ENCODE peak calls at places on chromosomes 13 and 19, in five cellular contexts. K is SK-N-SH, Z is GM12878, V is K562, F is A549. J is an unnamed sample.

GRCh38 chr19:56120371-56121179 is 520 bp downstream of the ZNF787 start:
- DNase-seq in F (peak), K (peak), V (peak), Z (no peak), J (peak)

GRCh38 chr19:34253711-34254551 is 423 bp upstream of the GARRE1 start:
- DNase-seq in Z (no peak), V (peak), K (no peak), F (no peak), J (peak)

GRCh38 chr13:85314686-85315085 is 484.5 kb downstream of the SLITRK6 start:
- DNase-seq in V (no peak), Z (no peak), F (no peak), K (no peak), J (no peak)

GRCh38 chr19:32097620-32098019 is 247.8 kb upstream of the ZNF507 start:
- DNase-seq in F (no peak), Z (no peak), V (no peak), K (no peak), J (no peak)

GRCh38 chr19:38892841-38893240 is 6.6 kb downstream of the SIRT2 start:
- DNase-seq in F (no peak), Z (no peak), K (no peak), V (peak), J (no peak)

GRCh38 chr13:70541451-70541850 is 433.2 kb upstream of the KLHL1 start:
- DNase-seq in F (no peak), V (no peak), Z (no peak), K (no peak), J (no peak)

GRCh38 chr13:54687173-54687572 is 1658.6 kb downstream of the OLFM4 start:
- DNase-seq in F (no peak), K (no peak), Z (no peak), V (no peak), J (no peak)

GRCh38 chr19:28466107-28467045 is 746.6 kb downstream of the UQCRFS1 start:
- DNase-seq in K (peak), F (peak), Z (no peak), V (peak), J (peak)

GRCh38 chr13:76991432-76991795 is 467 bp upstream of the CLN5 start:
- DNase-seq in K (no peak), Z (peak), F (no peak), V (peak), J (peak)

GRCh38 chr13:49443689-49444516 is at the start of the genes CAB39L and SETDB2:
- DNase-seq in V (peak), K (peak), F (peak), Z (peak), J (peak)

DNA sequence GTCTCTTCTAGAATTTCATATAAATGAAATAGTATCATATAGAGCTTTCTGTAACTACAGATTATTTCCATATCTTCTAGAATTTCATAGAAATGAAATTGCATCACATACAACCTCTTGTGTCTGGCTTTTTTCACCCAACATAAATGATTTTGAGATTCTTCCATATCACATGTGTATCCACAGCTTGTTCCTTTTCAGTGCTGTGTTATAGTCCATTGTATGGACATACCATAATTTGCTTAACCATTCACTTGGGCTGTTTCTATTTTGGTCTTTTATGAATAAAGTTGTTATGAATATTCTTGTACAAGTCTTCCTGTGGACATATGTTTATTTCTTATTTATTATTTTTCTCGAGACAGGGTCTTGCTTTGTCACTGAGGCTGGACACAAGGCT is 11.7 kb downstream of the TPRX1 start:
- DNase-seq in V (no peak), F (no peak), K (no peak), Z (no peak), J (no peak)
- TF ChIP-seq MAX in V (no peak), F (no peak), K (no peak), Z (no peak), J (no peak)

GRCh38 chr13:41516760-41517159 is 59.4 kb downstream of the RGCC start:
- DNase-seq in Z (no peak), V (no peak), K (no peak), F (no peak), J (no peak)
- TF ChIP-seq MAX in Z (no peak), V (no peak), K (no peak), F (no peak), J (no peak)

GRCh38 chr13:42740753-42741152 is 40.6 kb upstream of the FAM216B start:
- DNase-seq in V (no peak), K (peak), F (no peak), Z (no peak), J (peak)
- TF ChIP-seq MAX in V (no peak), K (no peak), F (no peak), Z (no peak), J (peak)

GRCh38 chr13:101998129-101998528 is 403.7 kb downstream of the FGF14 start:
- DNase-seq in F (no peak), Z (no peak), V (no peak), K (no peak), J (no peak)

GRCh38 chr13:102000764-102001163 is 401.1 kb downstream of the FGF14 start:
- DNase-seq in V (no peak), K (no peak), Z (no peak), F (no peak), J (no peak)

GRCh38 chr13:102002271-102002670 is 399.6 kb downstream of the FGF14 start:
- DNase-seq in Z (no peak), K (no peak), F (no peak), V (no peak), J (no peak)

DNA sequence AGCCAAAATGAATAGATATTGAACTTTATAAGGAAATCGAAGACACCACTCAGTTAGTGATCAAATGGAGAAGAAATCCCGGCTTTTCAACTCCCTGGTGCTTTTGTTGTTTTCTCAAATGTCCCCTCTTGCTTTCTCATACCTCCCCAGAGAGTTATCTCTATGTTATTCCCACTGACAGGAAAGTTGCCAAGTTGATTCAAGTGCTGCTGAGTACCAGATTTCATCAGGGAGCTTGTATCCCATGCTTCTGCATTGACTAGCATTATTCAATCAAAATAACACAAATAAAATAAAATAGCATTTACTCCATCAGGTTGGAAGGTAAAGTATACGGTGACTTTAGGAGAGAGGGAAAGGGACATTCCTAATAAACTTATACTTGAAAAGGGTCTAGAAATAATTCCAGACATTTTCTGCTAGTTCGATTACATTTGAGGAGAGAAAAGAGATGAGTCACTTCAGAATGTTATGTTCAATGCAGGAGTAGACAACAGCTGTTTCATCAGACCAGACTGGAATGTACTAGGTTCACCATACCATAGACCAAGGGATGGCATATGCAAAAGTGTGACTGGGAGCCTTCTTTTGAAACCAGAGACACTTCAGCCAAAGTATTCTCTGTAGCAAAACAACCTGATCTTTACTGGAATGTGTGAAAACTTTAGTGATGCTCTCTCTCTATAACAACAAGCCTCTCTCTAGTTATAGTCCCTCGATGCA is 397.8 kb downstream of the FGF14 start:
- DNase-seq in Z (no peak), K (no peak), F (no peak), V (no peak), J (no peak)
- TF ChIP-seq MAX in Z (no peak), K (no peak), F (no peak), V (no peak), J (no peak)

GRCh38 chr13:86447479-86447878 is 648.3 kb upstream of the SLITRK6 start:
- DNase-seq in K (no peak), Z (no peak), V (no peak), F (no peak), J (no peak)

GRCh38 chr13:86445584-86446140 is 646.4 kb upstream of the SLITRK6 start:
- DNase-seq in Z (no peak), F (no peak), V (no peak), K (no peak), J (no peak)

DNA sequence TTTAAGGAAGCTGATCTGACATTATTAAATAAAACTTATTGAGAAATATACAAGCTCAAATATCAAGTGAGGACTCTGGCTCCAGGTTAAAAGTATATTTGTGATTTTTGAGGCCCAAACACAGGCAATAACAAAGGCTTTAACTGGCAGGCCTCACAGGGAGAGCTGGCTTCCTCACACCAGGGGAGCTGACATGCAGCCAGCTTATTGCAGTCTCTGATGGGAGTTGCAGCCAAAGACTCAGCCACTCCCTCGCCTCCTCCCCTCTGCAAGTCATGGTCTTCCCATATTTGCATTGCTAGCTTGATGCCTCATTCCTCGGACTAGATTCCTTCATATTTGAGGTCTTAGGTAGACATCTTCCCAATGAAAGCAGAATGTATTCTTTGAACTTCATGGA is 647.1 kb upstream of the SLITRK6 start:
- DNase-seq in Z (no peak), V (no peak), F (peak), K (no peak), J (no peak)
- TF ChIP-seq MAX in Z (no peak), V (no peak), F (no peak), K (no peak), J (no peak)

GRCh38 chr19:1041835-1042685 is 2.2 kb downstream of the ABCA7 start:
- DNase-seq in K (no peak), Z (no peak), V (peak), F (peak), J (no peak)

GRCh38 chr19:1040476-1041271 is 767 bp downstream of the ABCA7 start:
- DNase-seq in K (peak), V (peak), Z (peak), F (peak), J (peak)

GRCh38 chr19:1045247-1045603 is 5.3 kb downstream of the ABCA7 start:
- DNase-seq in K (peak), F (peak), V (peak), Z (no peak), J (peak)

GRCh38 chr19:1041272-1041834 is 1.4 kb downstream of the ABCA7 start:
- DNase-seq in Z (no peak), K (no peak), V (no peak), F (no peak), J (no peak)

DNA sequence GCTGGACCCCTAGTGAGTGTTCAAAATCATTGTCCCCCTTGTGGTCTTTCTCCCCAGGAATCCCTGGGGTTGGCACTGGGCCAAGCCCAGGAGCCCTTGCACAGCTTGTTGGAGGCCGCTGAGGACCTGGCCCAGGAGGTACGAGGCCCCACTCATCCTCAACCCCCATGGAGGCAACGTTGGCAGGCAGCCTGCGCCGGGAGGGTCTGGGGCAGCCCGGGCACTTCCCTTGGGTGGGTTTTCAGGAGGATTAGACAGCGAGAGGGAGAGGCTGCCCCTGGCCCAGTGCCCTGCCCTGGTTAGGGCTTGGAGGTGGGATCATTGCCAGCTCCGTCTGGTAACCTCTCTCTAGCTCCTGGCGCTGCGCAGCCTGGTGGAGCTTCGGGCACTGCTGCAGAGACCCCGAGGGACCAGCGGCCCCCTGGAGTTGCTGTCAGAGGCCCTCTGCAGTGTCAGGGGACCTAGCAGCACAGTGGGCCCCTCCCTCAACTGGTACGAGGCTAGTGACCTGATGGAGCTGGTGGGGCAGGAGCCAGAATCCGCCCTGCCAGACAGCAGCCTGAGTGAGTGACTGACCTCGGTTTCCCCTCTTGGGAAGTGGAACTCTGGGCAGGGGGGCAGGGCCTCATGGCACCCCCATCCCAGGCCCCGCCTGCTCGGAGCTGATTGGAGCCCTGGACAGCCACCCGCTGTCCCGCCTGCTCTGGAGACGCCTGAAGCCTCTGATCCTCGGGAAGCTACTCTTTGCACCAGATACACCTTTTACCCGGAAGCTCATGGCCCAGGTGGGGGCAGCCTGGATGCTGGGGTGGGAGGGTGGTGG is 3.0 kb downstream of the ABCA7 start:
- DNase-seq in Z (no peak), V (no peak), F (no peak), K (no peak), J (no peak)
- TF ChIP-seq MAX in Z (no peak), V (no peak), F (no peak), K (no peak), J (no peak)

GRCh38 chr19:2064395-2064787 is 13.3 kb upstream of the MKNK2 start:
- DNase-seq in V (no peak), Z (no peak), K (no peak), F (no peak), J (no peak)
- TF ChIP-seq MAX in V (no peak), Z (no peak), K (no peak), F (no peak), J (no peak)

GRCh38 chr13:34153428-34154180 is 335.7 kb downstream of the RFC3 start:
- DNase-seq in F (no peak), Z (no peak), V (no peak), K (no peak), J (no peak)

GRCh38 chr13:34155931-34156607 is 338.1 kb downstream of the RFC3 start:
- DNase-seq in F (no peak), K (no peak), V (no peak), Z (no peak), J (no peak)

GRCh38 chr13:34152996-34153395 is 335.0 kb downstream of the RFC3 start:
- DNase-seq in Z (no peak), F (no peak), V (no peak), K (no peak), J (no peak)

GRCh38 chr13:34159946-34160345 is 342.0 kb downstream of the RFC3 start:
- DNase-seq in Z (no peak), F (no peak), V (no peak), K (no peak), J (no peak)

GRCh38 chr13:34156841-34157365 is 339.0 kb downstream of the RFC3 start:
- DNase-seq in Z (peak), V (no peak), F (peak), K (no peak), J (peak)
- TF ChIP-seq MAX in Z (no peak), V (no peak), F (peak), K (peak), J (peak)

J was measured in NB4.